ENCODE peak calls at places on chromosomes 6 and 20, in eight cellular contexts. C is prostate gland; L is PC-3; Z is heart right ventricle; W is vagina; T is CD4-positive, alpha-beta T cell; U is adrenal gland; H is spleen. M is an unnamed sample.
A peak's percentile ranks its signal among the peaks of the same experiment; 100 is the strongest.

GRCh38 chr20:17612287-17612974 is 42.6 kb downstream of the DSTN start:
- DNase-seq in C (no peak), L (no peak), Z (no peak), W (peak; percentile 86), T (no peak), U (peak; percentile 52), H (peak; percentile 80), M (no peak)

GRCh38 chr6:21101694-21102093 is 491.9 kb upstream of the SOX4 start:
- DNase-seq in C (no peak), L (no peak), Z (no peak), W (no peak), T (no peak), U (no peak), H (no peak), M (no peak)

GRCh38 chr6:158174514-158174913 is 6.4 kb downstream of the GTF2H5 start:
- DNase-seq in C (no peak), L (peak; percentile 64), Z (no peak), W (no peak), T (no peak), U (peak; percentile 60), H (no peak), M (no peak)

GRCh38 chr20:11057624-11058023 is 383.8 kb upstream of the JAG1 start:
- DNase-seq in C (no peak), L (no peak), Z (no peak), W (no peak), T (no peak), U (no peak), H (no peak), M (no peak)

GRCh38 chr20:51172558-51173428 is 149.9 kb upstream of the KCNG1 start:
- DNase-seq in C (no peak), L (no peak), Z (no peak), W (peak; percentile 65), T (no peak), U (no peak), H (no peak), M (no peak)

GRCh38 chr6:151317206-151317994 is 74.0 kb downstream of the ZBTB2 start:
- DNase-seq in C (no peak), L (peak; percentile 62), Z (no peak), W (no peak), T (no peak), U (no peak), H (no peak), M (no peak)

GRCh38 chr6:63975685-63976084 is 340.1 kb downstream of the PHF3 start:
- DNase-seq in C (no peak), L (no peak), Z (no peak), W (no peak), T (no peak), U (no peak), H (no peak), M (no peak)

GRCh38 chr20:6007094-6007528 is 46.7 kb downstream of the LRRN4 start:
- DNase-seq in C (no peak), L (peak; percentile 34), Z (no peak), W (no peak), T (no peak), U (no peak), H (no peak), M (no peak)

GRCh38 chr6:3334579-3334978 is 75.8 kb downstream of the PSMG4 start:
- DNase-seq in C (peak; percentile 46), L (no peak), Z (peak; percentile 32), W (no peak), T (no peak), U (peak; percentile 79), H (peak; percentile 51), M (peak; percentile 73)

GRCh38 chr20:45467861-45468260 is 1.7 kb upstream of the WFDC2 start:
- DNase-seq in C (peak; percentile 28), L (no peak), Z (no peak), W (peak; percentile 37), T (no peak), U (no peak), H (no peak), M (peak; percentile 51)

GRCh38 chr6:47047479-47048411 is 5.6 kb upstream of the ADGRF1 start:
- DNase-seq in C (peak; percentile 66), L (peak; percentile 97), Z (no peak), W (no peak), T (no peak), U (peak; percentile 56), H (no peak), M (peak; percentile 54)

GRCh38 chr20:63351811-63352591 is 9.1 kb downstream of the CHRNA4 start:
- DNase-seq in C (no peak), L (no peak), Z (peak; percentile 77), W (no peak), T (no peak), U (peak; percentile 11), H (no peak), M (peak; percentile 100)

GRCh38 chr20:48846516-48847492 is 19.0 kb upstream of the PREX1 start:
- DNase-seq in C (no peak), L (no peak), Z (no peak), W (no peak), T (no peak), U (no peak), H (no peak), M (no peak)

GRCh38 chr6:21529431-21529830 is 64.1 kb upstream of the SOX4 start:
- DNase-seq in C (no peak), L (no peak), Z (no peak), W (no peak), T (no peak), U (no peak), H (no peak), M (no peak)

GRCh38 chr20:49832632-49833327 is 20.2 kb downstream of the SLC9A8 start:
- DNase-seq in C (peak; percentile 76), L (peak; percentile 90), Z (no peak), W (no peak), T (no peak), U (peak; percentile 48), H (no peak), M (no peak)

GRCh38 chr20:53547664-53548239 is 45.9 kb downstream of the ZNF217 start:
- DNase-seq in C (peak; percentile 26), L (peak; percentile 95), Z (no peak), W (no peak), T (peak; percentile 9), U (peak; percentile 60), H (no peak), M (peak; percentile 25)

GRCh38 chr6:5050009-5050408 is 35.1 kb upstream of the PPP1R3G start:
- DNase-seq in C (no peak), L (no peak), Z (no peak), W (no peak), T (no peak), U (no peak), H (no peak), M (no peak)

GRCh38 chr20:44273231-44274215 is 26.4 kb downstream of the GDAP1L1 start:
- DNase-seq in C (no peak), L (no peak), Z (no peak), W (no peak), T (no peak), U (no peak), H (no peak), M (no peak)

GRCh38 chr6:142940487-142940886 is 4.5 kb downstream of the HIVEP2 start:
- DNase-seq in C (no peak), L (no peak), Z (no peak), W (no peak), T (no peak), U (no peak), H (no peak), M (no peak)

GRCh38 chr6:145899915-145900569 is 64.1 kb downstream of the SHPRH start:
- DNase-seq in C (no peak), L (no peak), Z (no peak), W (no peak), T (no peak), U (no peak), H (no peak), M (no peak)

GRCh38 chr6:82208914-82209313 is 38.6 kb downstream of the IBTK start:
- DNase-seq in C (no peak), L (no peak), Z (no peak), W (no peak), T (no peak), U (no peak), H (no peak), M (no peak)

DNA sequence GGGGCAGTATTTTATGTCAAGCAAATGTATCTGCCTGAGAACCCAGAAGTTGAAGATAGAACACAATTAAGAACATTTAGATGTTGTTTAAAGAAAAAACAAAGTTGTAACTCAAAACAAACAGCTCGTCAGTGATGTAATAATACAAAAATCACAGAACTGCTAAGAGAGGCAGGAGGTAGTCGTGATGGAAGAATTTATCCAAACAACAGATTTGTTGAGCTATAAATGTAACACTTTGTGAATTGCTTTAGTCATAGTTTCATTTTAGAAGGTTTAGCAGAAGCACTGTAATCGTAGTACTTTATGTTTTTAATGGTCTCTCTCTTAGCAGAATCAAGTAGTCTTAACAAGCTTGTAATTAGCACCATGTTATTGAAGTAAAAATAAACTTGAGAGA is 73.6 kb downstream of the SCAF8 start:
- DNase-seq in C (no peak), L (no peak), Z (no peak), W (no peak), T (no peak), U (no peak), H (no peak), M (no peak)
- H3K9me3 ChIP-seq in C (no peaks in the 10 kb centered on the region), L (no peaks in the 10 kb centered on the region), Z (no peaks in the 10 kb centered on the region), W (no peaks in the 10 kb centered on the region), T (no peaks in the 10 kb centered on the region), U (no peaks in the 10 kb centered on the region), H (no peaks in the 10 kb centered on the region), M (no peaks in the 10 kb centered on the region)

GRCh38 chr6:39301606-39302005 is 12.6 kb downstream of the KCNK17 start:
- DNase-seq in C (no peak), L (peak; percentile 14), Z (no peak), W (no peak), T (no peak), U (peak; percentile 21), H (no peak), M (no peak)
- TF ChIP-seq CTCF in C (no peak), L (peak; percentile 56), Z (no peak), W (no peak), T (no peak), U (no peak), H (no peak), M (no peak)

DNA sequence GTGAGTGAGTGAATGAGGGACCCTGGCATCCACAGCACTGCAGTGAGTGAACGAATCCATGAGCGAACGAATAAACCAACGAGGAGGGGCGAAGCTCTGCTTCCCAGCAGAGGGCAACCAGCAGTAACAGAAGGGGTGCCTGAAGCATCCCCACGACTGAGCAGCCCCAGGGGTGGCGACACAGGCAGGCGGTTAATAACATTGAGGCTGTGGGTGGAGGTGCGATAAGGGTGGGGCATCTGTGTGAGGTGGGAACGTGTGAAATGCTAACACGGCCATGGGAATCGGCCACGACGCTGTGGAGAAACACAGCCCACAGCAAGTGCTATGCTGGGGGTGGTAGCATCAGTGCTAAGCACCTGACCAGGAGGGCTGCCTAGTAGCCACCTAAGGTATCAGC is 75.9 kb downstream of the TAF4 start:
- DNase-seq in C (no peak), L (no peak), Z (no peak), W (no peak), T (no peak), U (no peak), H (no peak), M (no peak)
- H3K9me3 ChIP-seq in C (no peaks in the 10 kb centered on the region), L (no peaks in the 10 kb centered on the region), Z (peaks cover 20% of the 10 kb centered on the region), W (peaks cover 3% of the 10 kb centered on the region), T (peaks cover 11% of the 10 kb centered on the region), U (no peaks in the 10 kb centered on the region), H (peaks cover 19% of the 10 kb centered on the region), M (no peaks in the 10 kb centered on the region)

DNA sequence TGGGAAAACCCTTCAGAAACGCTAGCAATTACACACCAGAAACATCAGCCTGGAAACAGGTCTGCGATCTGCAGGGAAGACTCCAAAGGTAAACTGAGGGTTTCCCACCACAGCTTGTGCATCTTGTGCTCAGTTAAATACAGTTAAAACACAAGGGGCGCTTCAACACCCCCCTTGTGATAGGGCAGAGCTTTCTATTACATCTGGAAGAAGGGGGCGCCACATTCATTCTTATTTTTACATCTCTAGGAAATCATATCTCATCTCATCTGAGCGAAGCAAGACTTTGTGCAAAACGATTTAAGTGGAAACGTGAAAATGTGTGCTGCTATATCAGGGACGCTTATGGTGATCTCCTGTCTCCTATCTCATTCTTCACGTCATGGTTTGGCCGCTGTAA is 58.5 kb downstream of the PRND start:
- DNase-seq in C (no peak), L (no peak), Z (no peak), W (no peak), T (no peak), U (no peak), H (no peak), M (no peak)
- TF ChIP-seq CTCF in C (peak; percentile 7), L (peak; percentile 47), Z (no peak), W (no peak), T (peak; percentile 43), U (no peak), H (no peak), M (no peak)

M was measured in thyroid gland.